ENCODE peak calls at places on chromosomes 3 and 15, in seven cellular contexts. K, T, C, E, R, W and O are unnamed samples. For H3K27me3, the result is how much of the 10 kb centered on the place peaks cover.

GRCh38 chr3:171415070-171415469 is 45.1 kb downstream of the TNIK start:
- DNase-seq in K (no peak), T (no peak), C (no peak), E (peak), R (no peak), W (no peak), O (no peak)

GRCh38 chr3:88203537-88204143 is 53.9 kb downstream of the C3orf38 start:
- DNase-seq in K (peak), T (peak), C (peak), E (peak), R (peak), W (peak), O (peak)

GRCh38 chr15:41849861-41850260 is 11.2 kb downstream of the PLA2G4B start:
- DNase-seq in K (no peak), T (no peak), C (no peak), E (peak), R (peak), W (peak), O (no peak)

GRCh38 chr3:133540896-133541674 is 32.4 kb upstream of the CDV3 start:
- DNase-seq in K (peak), T (peak), C (peak), E (no peak), R (no peak), W (no peak), O (no peak)

GRCh38 chr3:24640330-24640877 is 145.8 kb upstream of the THRB start:
- DNase-seq in K (no peak), T (no peak), C (peak), E (no peak), R (no peak), W (no peak), O (no peak)

GRCh38 chr15:75452968-75453702 is 1.6 kb upstream of the SIN3A start:
- DNase-seq in K (peak), T (peak), C (peak), E (peak), R (peak), W (peak), O (peak)

GRCh38 chr3:110618512-110619226 is 452.9 kb upstream of the NECTIN3 start:
- DNase-seq in K (no peak), T (peak), C (no peak), E (no peak), R (no peak), W (no peak), O (no peak)

GRCh38 chr3:177726807-177727206 is 529.5 kb upstream of the TBL1XR1 start:
- DNase-seq in K (no peak), T (no peak), C (no peak), E (no peak), R (no peak), W (no peak), O (no peak)

GRCh38 chr15:89401636-89402252 is 67.1 kb upstream of the POLG start:
- DNase-seq in K (no peak), T (no peak), C (no peak), E (no peak), R (no peak), W (no peak), O (no peak)

GRCh38 chr15:67685008-67685599 is 140.2 kb upstream of the SKOR1 start:
- DNase-seq in K (no peak), T (no peak), C (peak), E (no peak), R (no peak), W (no peak), O (no peak)

GRCh38 chr3:100080573-100080972 is 33.7 kb downstream of the FILIP1L start:
- DNase-seq in K (no peak), T (no peak), C (no peak), E (no peak), R (no peak), W (no peak), O (no peak)

GRCh38 chr3:14867936-14868570 is 49.3 kb downstream of the FGD5 start:
- DNase-seq in K (no peak), T (no peak), C (no peak), E (no peak), R (no peak), W (no peak), O (no peak)

GRCh38 chr3:14864131-14864530 is 45.4 kb downstream of the FGD5 start:
- DNase-seq in K (no peak), T (no peak), C (no peak), E (no peak), R (no peak), W (no peak), O (no peak)

GRCh38 chr3:14869877-14870563 is 51.3 kb downstream of the FGD5 start:
- DNase-seq in K (no peak), T (no peak), C (no peak), E (no peak), R (no peak), W (no peak), O (no peak)

GRCh38 chr3:14863324-14864100 is 44.8 kb downstream of the FGD5 start:
- DNase-seq in K (no peak), T (no peak), C (no peak), E (no peak), R (no peak), W (no peak), O (no peak)

DNA sequence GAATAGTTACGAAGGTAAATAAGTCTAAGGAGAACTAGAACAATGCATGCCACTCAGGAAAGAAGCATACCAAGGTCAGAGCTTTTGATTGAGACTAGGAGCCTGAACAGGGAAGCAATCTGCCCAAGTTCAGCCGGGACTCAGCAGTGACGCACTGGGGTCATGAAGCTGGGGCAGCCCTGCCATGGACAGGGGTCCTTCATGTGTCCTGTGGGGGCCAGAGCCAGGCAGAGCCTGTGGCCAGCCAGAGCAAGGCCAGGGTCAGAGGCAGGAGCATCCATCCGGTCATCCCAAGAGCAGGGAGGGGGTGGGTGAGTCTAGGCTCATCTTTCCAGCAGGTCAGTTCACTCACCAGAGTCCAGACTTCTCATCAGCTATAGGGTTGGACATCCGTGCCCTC is 47.9 kb downstream of the FGD5 start:
- DNase-seq in K (no peak), T (no peak), C (no peak), E (no peak), R (no peak), W (no peak), O (no peak)
- H3K27me3 ChIP-seq in K (under half), T (under half), C (under half), E (under half), R (under half), W (under half), O (under half)

GRCh38 chr15:65516997-65517865 is at the start of gene DPP8:
- DNase-seq in K (peak), T (peak), C (peak), E (peak), R (peak), W (peak), O (peak)
- TF ChIP-seq POLR2A in K (peak), T (peak), C (peak), E (peak), R (no peak), W (peak), O (peak)

GRCh38 chr3:4980229-4981159 is 1.3 kb downstream of the BHLHE40 start:
- DNase-seq in K (peak), T (peak), C (peak), E (peak), R (peak), W (peak), O (peak)

GRCh38 chr3:4982773-4983738 is 3.8 kb downstream of the BHLHE40 start:
- DNase-seq in K (no peak), T (no peak), C (no peak), E (no peak), R (no peak), W (no peak), O (peak)

GRCh38 chr3:4979401-4980228 is at the start of gene BHLHE40:
- DNase-seq in K (peak), T (no peak), C (no peak), E (no peak), R (no peak), W (peak), O (peak)

GRCh38 chr3:4981688-4982494 is 2.7 kb downstream of the BHLHE40 start:
- DNase-seq in K (no peak), T (no peak), C (no peak), E (peak), R (no peak), W (peak), O (peak)

GRCh38 chr3:4981160-4981687 is 2.0 kb downstream of the BHLHE40 start:
- DNase-seq in K (no peak), T (no peak), C (no peak), E (no peak), R (no peak), W (no peak), O (no peak)
- H3K27me3 ChIP-seq in K (under half), T (under half), C (under half), E (under half), R (under half), W (under half), O (under half)

GRCh38 chr15:39589193-39589814 is 8.4 kb downstream of the THBS1 start:
- DNase-seq in K (no peak), T (no peak), C (no peak), E (no peak), R (no peak), W (no peak), O (no peak)

GRCh38 chr15:39588531-39589192 is 7.8 kb downstream of the THBS1 start:
- DNase-seq in K (no peak), T (no peak), C (no peak), E (no peak), R (no peak), W (no peak), O (no peak)

GRCh38 chr15:39587291-39587909 is 6.5 kb downstream of the THBS1 start:
- DNase-seq in K (peak), T (no peak), C (no peak), E (no peak), R (no peak), W (no peak), O (no peak)

GRCh38 chr15:39586387-39587171 is 5.7 kb downstream of the THBS1 start:
- DNase-seq in K (peak), T (no peak), C (no peak), E (no peak), R (no peak), W (no peak), O (no peak)

DNA sequence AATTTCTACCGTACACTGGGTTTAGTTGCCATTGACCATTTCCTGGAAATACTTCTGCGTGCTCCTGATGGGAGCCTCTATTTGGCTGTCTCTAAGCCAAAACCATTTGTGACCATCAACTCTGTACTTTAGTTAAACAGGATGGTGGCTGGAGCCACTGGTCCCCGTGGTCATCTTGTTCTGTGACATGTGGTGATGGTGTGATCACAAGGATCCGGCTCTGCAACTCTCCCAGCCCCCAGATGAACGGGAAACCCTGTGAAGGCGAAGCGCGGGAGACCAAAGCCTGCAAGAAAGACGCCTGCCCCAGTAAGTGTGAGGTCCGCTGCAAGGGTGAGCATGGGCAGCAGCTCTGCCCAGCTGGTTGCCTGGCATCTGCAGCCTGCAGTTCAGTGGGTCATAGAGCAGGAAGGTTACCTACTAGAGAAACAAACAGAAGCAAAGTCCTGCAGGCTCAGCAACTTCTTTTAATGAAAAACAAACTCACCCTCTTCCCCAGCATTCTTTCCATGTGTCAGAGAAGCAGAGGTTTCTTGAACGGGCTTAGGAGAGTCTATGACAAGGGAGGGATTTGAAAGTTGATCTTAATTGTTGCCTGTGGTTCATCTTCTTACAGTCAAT is 7.1 kb downstream of the THBS1 start:
- DNase-seq in K (peak), T (peak), C (no peak), E (no peak), R (no peak), W (no peak), O (no peak)
- TF ChIP-seq POLR2A in K (no peak), T (no peak), C (no peak), E (no peak), R (no peak), W (no peak), O (no peak)

GRCh38 chr3:185788292-185788691 is 36.5 kb downstream of the IGF2BP2 start:
- DNase-seq in K (no peak), T (no peak), C (no peak), E (no peak), R (no peak), W (no peak), O (no peak)
- H3K27me3 ChIP-seq in K (under half), T (under half), C (under half), E (under half), R (under half), W (under half), O (under half)

GRCh38 chr3:107604057-107604802 is 81.5 kb downstream of the BBX start:
- DNase-seq in K (no peak), T (no peak), C (no peak), E (no peak), R (no peak), W (no peak), O (no peak)
- TF ChIP-seq POLR2A in K (no peak), T (no peak), C (no peak), E (no peak), R (no peak), W (no peak), O (no peak)